ENCODE peak calls at places on chromosome 22, in five cellular contexts. One of them, this sample, is unnamed.

GRCh38 chr22:27483095-27483798 is 318.3 kb downstream of the MN1 start:
- DNase-seq in myocyte: no peak
- DNase-seq in M059J: no peak
- DNase-seq in type B pancreatic cell: no peak
- DNase-seq in Daoy: no peak
- DNase-seq in this sample: no peak

GRCh38 chr22:46634011-46634699 is 14.0 kb downstream of the GRAMD4 start:
- DNase-seq in myocyte: no peak
- DNase-seq in M059J: no peak
- DNase-seq in type B pancreatic cell: no peak
- DNase-seq in Daoy: no peak
- DNase-seq in this sample: no peak

GRCh38 chr22:47168900-47169800 is 406.7 kb downstream of the TBC1D22A start:
- DNase-seq in myocyte: no peak
- DNase-seq in M059J: no peak
- DNase-seq in type B pancreatic cell: peak; percentile 64
- DNase-seq in Daoy: no peak
- DNase-seq in this sample: no peak

GRCh38 chr22:49999063-49999900 is 13.3 kb downstream of the IL17REL start:
- DNase-seq in myocyte: no peak
- DNase-seq in M059J: no peak
- DNase-seq in type B pancreatic cell: no peak
- DNase-seq in Daoy: peak; percentile 2
- DNase-seq in this sample: no peak

GRCh38 chr22:37972527-37972926 is 11.8 kb downstream of the SOX10 start:
- DNase-seq in myocyte: peak; percentile 38
- DNase-seq in M059J: no peak
- DNase-seq in type B pancreatic cell: no peak
- DNase-seq in Daoy: no peak
- DNase-seq in this sample: no peak

GRCh38 chr22:50296658-50297490 is 10.6 kb downstream of the PLXNB2 start:
- DNase-seq in myocyte: no peak
- DNase-seq in M059J: no peak
- DNase-seq in type B pancreatic cell: no peak
- DNase-seq in Daoy: no peak
- DNase-seq in this sample: no peak

GRCh38 chr22:30927806-30928205 is 40.8 kb downstream of the MORC2 start:
- DNase-seq in myocyte: no peak
- DNase-seq in M059J: no peak
- DNase-seq in type B pancreatic cell: no peak
- DNase-seq in Daoy: no peak
- DNase-seq in this sample: no peak

GRCh38 chr22:40533712-40534378 is 102.7 kb downstream of the MRTFA start:
- DNase-seq in myocyte: peak; percentile 42
- DNase-seq in M059J: peak; percentile 83
- DNase-seq in type B pancreatic cell: no peak
- DNase-seq in Daoy: peak; percentile 78
- DNase-seq in this sample: peak; percentile 83

GRCh38 chr22:20991252-20992055 is 9.4 kb downstream of the LZTR1 start:
- DNase-seq in myocyte: no peak
- DNase-seq in M059J: no peak
- DNase-seq in type B pancreatic cell: no peak
- DNase-seq in Daoy: no peak
- DNase-seq in this sample: no peak

This sample was measured in RPMI7951.